ENCODE peak calls at places on chromosome 17, in seven cellular contexts. D is thyroid gland; G is activated gamma-delta T cell treated with anti-CD3 and anti-CD28 coated beads, Interleukin-2, amount 50 U/mL, for 16 hours; C is stromal cell of bone marrow; H is activated naive CD8-positive, alpha-beta T cell treated with anti-CD3 and anti-CD28 coated beads, Interleukin-2, amount 50 U/mL, for 24 hours; F is kidney epithelial cell; V is RCC 7860. W is an unnamed sample.

GRCh38 chr17:77451271-77451893 is 310.6 kb downstream of the SEC14L1 start:
- DNase-seq in F (no peak), G (peak), H (peak), C (no peak), V (no peak), D (peak), W (peak)

GRCh38 chr17:20302191-20302917 is 165.0 kb downstream of the LGALS9B start:
- DNase-seq in G (no peak), F (no peak), V (no peak), H (no peak), C (no peak), D (no peak), W (no peak)

GRCh38 chr17:68238488-68238887 is 9.4 kb upstream of the AMZ2 start:
- DNase-seq in H (no peak), V (no peak), D (no peak), F (no peak), C (no peak), G (no peak), W (no peak)

GRCh38 chr17:16381496-16381820 is 567 bp downstream of the UBB start:
- DNase-seq in H (no peak), C (no peak), D (no peak), F (no peak), G (no peak), V (no peak), W (no peak)

GRCh38 chr17:35778641-35779196 is 16.7 kb downstream of the MMP28 start:
- DNase-seq in V (no peak), D (no peak), C (no peak), F (no peak), H (no peak), G (no peak), W (no peak)

GRCh38 chr17:40319651-40320550 is 10.9 kb downstream of the RARA start:
- DNase-seq in D (peak), F (no peak), C (no peak), V (peak), G (peak), H (peak), W (peak)

GRCh38 chr17:33832295-33832694 is 422.8 kb upstream of the CCL2 start:
- DNase-seq in F (no peak), C (no peak), H (no peak), G (no peak), D (no peak), V (no peak), W (no peak)

GRCh38 chr17:48860034-48860433 is 29.2 kb downstream of the CALCOCO2 start:
- DNase-seq in H (no peak), F (no peak), G (no peak), V (no peak), C (no peak), D (no peak), W (no peak)

GRCh38 chr17:80961516-80961915 is 30.1 kb upstream of the CHMP6 start:
- DNase-seq in F (no peak), C (no peak), D (no peak), V (no peak), H (no peak), G (no peak), W (no peak)